ENCODE peak calls at places on chromosome 18, in four cellular contexts. U is GM20000, J is mesendoderm, H is NCI-H2029. B is an unnamed sample.

GRCh38 chr18:79397830-79398761 is 2.4 kb downstream of the NFATC1 start:
- DNase-seq in U (no peak), J (no peak), H (no peak), B (no peak)

GRCh38 chr18:715626-716025 is 3.2 kb upstream of the ENOSF1 start:
- DNase-seq in U (no peak), J (no peak), H (no peak), B (no peak)

GRCh38 chr18:36025025-36025424 is 42.3 kb downstream of the RPRD1A start:
- DNase-seq in U (no peak), J (no peak), H (no peak), B (no peak)

GRCh38 chr18:74040459-74041332 is 106.9 kb downstream of the FBXO15 start:
- DNase-seq in U (peak), J (peak), H (no peak), B (peak)

GRCh38 chr18:75454022-75454795 is 26.7 kb upstream of the SMIM21 start:
- DNase-seq in U (no peak), J (no peak), H (no peak), B (no peak)

GRCh38 chr18:49459404-49460171 is 857 bp downstream of the DYM start:
- DNase-seq in U (peak), J (peak), H (no peak), B (no peak)

GRCh38 chr18:59813942-59814341 is 85.9 kb upstream of the PMAIP1 start:
- DNase-seq in U (no peak), J (no peak), H (no peak), B (no peak)

GRCh38 chr18:57542126-57542525 is 44.4 kb downstream of the FECH start:
- DNase-seq in U (no peak), J (peak), H (no peak), B (peak)

GRCh38 chr18:36309436-36310391 is 12.2 kb downstream of the FHOD3 start:
- DNase-seq in U (no peak), J (no peak), H (no peak), B (peak)

GRCh38 chr18:62863629-62864028 is 148.3 kb downstream of the PHLPP1 start:
- DNase-seq in U (no peak), J (peak), H (no peak), B (no peak)

GRCh38 chr18:62751341-62751821 is 36.0 kb downstream of the PHLPP1 start:
- DNase-seq in U (no peak), J (peak), H (no peak), B (no peak)

GRCh38 chr18:49613741-49614151 is 51.9 kb downstream of the LIPG start:
- DNase-seq in U (no peak), J (peak), H (no peak), B (no peak)

GRCh38 chr18:2903006-2903405 is 56.2 kb downstream of the EMILIN2 start:
- DNase-seq in U (no peak), J (no peak), H (no peak), B (peak)